ENCODE peak calls at places on chromosomes 4 and X, in nine cellular contexts. J, E, Z, V, S, X, N, L and B are unnamed samples.

GRCh38 chr4:148292596-148293175 is 149.5 kb downstream of the NR3C2 start:
- DNase-seq in X (no peak), V (no peak), S (no peak), Z (no peak), L (no peak), N (no peak), J (no peak), E (no peak), B (no peak)

GRCh38 chrX:96611619-96612362 is 72.9 kb upstream of the DIAPH2 start:
- DNase-seq in V (no peak), S (peak), Z (no peak), X (no peak), L (peak), J (no peak), N (peak), E (peak), B (peak)

GRCh38 chr4:112933790-112934189 is 115.7 kb upstream of the ANK2 start:
- DNase-seq in S (no peak), Z (no peak), N (no peak), L (no peak), J (no peak), X (no peak), E (no peak), V (no peak), B (no peak)

GRCh38 chrX:136953867-136954787 is 73.6 kb upstream of the RBMX start:
- DNase-seq in X (peak), S (peak), E (peak), J (peak), Z (peak), L (peak), N (peak), V (no peak), B (peak)

GRCh38 chr4:153647975-153648374 is 36.1 kb upstream of the TLR2 start:
- DNase-seq in X (no peak), J (no peak), Z (no peak), N (no peak), V (no peak), S (no peak), E (no peak), L (no peak), B (no peak)

GRCh38 chr4:6227412-6228157 is 27.2 kb upstream of the JAKMIP1 start:
- DNase-seq in J (no peak), S (no peak), Z (no peak), N (no peak), E (no peak), X (peak), L (no peak), V (no peak), B (no peak)

GRCh38 chrX:23901065-23901464 is 6.7 kb downstream of the APOO start:
- DNase-seq in E (peak), L (peak), S (no peak), N (peak), J (no peak), X (no peak), V (peak), Z (no peak), B (no peak)

GRCh38 chrX:10098235-10098819 is 58.4 kb upstream of the CLCN4 start:
- DNase-seq in Z (no peak), J (peak), S (no peak), V (no peak), N (no peak), X (no peak), E (no peak), L (no peak), B (no peak)

GRCh38 chr4:120902925-120903324 is 19.6 kb downstream of the PRDM5 start:
- DNase-seq in E (no peak), S (no peak), L (peak), J (no peak), X (no peak), Z (no peak), N (peak), V (no peak), B (no peak)

GRCh38 chr4:7031526-7032449 is 11.4 kb upstream of the TADA2B start:
- DNase-seq in S (no peak), Z (no peak), V (no peak), N (no peak), L (peak), J (no peak), X (no peak), E (no peak), B (no peak)

GRCh38 chrX:69290327-69290726 is 125.1 kb upstream of the PJA1 start:
- DNase-seq in N (no peak), L (no peak), Z (no peak), X (no peak), V (no peak), J (no peak), S (no peak), E (no peak), B (no peak)

GRCh38 chr4:92606227-92606626 is 302.5 kb downstream of the GRID2 start:
- DNase-seq in Z (no peak), L (no peak), S (no peak), V (no peak), X (no peak), J (no peak), N (no peak), E (no peak), B (no peak)

GRCh38 chr4:186283311-186283710 is 17.3 kb downstream of the F11 start:
- DNase-seq in N (no peak), E (no peak), S (no peak), V (no peak), X (no peak), Z (no peak), J (no peak), L (no peak), B (no peak)

GRCh38 chr4:23805381-23805780 is 84.5 kb downstream of the PPARGC1A start:
- DNase-seq in Z (no peak), S (no peak), V (no peak), N (peak), J (no peak), X (no peak), E (no peak), L (peak), B (no peak)

GRCh38 chrX:24169211-24169610 is 19.7 kb downstream of the ZFX start:
- DNase-seq in L (no peak), S (no peak), X (no peak), Z (no peak), V (no peak), E (no peak), N (no peak), J (no peak), B (no peak)

GRCh38 chr4:174855043-174855442 is 26.0 kb upstream of the GLRA3 start:
- DNase-seq in E (no peak), N (no peak), J (no peak), L (no peak), S (no peak), X (no peak), V (no peak), Z (no peak), B (no peak)

GRCh38 chrX:70549429-70549828 is 104.8 kb downstream of the DLG3 start:
- DNase-seq in L (no peak), J (peak), Z (no peak), N (no peak), S (no peak), V (no peak), E (no peak), X (no peak), B (no peak)

GRCh38 chr4:60485279-60485678 is 714.8 kb upstream of the ADGRL3 start:
- DNase-seq in Z (no peak), E (peak), V (no peak), N (no peak), S (no peak), X (no peak), L (no peak), J (no peak), B (no peak)

GRCh38 chr4:3872834-3873313 is 106.7 kb downstream of the ADRA2C start:
- DNase-seq in Z (no peak), V (no peak), N (no peak), L (no peak), S (no peak), J (no peak), X (no peak), E (no peak), B (no peak)

GRCh38 chr4:75514949-75515612 is 808 bp downstream of the THAP6 start:
- DNase-seq in E (no peak), Z (no peak), X (no peak), J (no peak), L (no peak), N (no peak), S (peak), V (no peak), B (no peak)

GRCh38 chrX:97672138-97672537 is 788.4 kb downstream of the RPA4 start:
- DNase-seq in V (no peak), Z (no peak), J (peak), L (no peak), S (no peak), X (no peak), E (no peak), N (no peak), B (no peak)

GRCh38 chrX:9340619-9341304 is 124.1 kb upstream of the TBL1X start:
- DNase-seq in Z (no peak), L (peak), N (peak), S (peak), J (peak), V (no peak), X (peak), E (peak), B (no peak)

GRCh38 chr4:119750771-119751170 is 122.2 kb upstream of the PDE5A start:
- DNase-seq in E (no peak), L (peak), J (no peak), V (no peak), Z (no peak), X (no peak), S (no peak), N (no peak), B (peak)

GRCh38 chrX:134236690-134237362 is at the start of gene CCDC160:
- DNase-seq in V (no peak), N (peak), Z (peak), S (peak), X (peak), J (peak), L (peak), E (peak), B (no peak)

GRCh38 chrX:134239016-134239415 is 2.0 kb downstream of the CCDC160 start:
- DNase-seq in L (no peak), V (no peak), E (no peak), S (no peak), Z (no peak), X (no peak), J (no peak), N (no peak), B (no peak)

GRCh38 chrX:134235236-134235635 is 1.7 kb upstream of the CCDC160 start:
- DNase-seq in L (no peak), S (no peak), V (no peak), E (no peak), Z (no peak), J (no peak), X (no peak), N (no peak), B (no peak)

GRCh38 chrX:134240209-134240608 is 3.2 kb downstream of the CCDC160 start:
- DNase-seq in X (no peak), J (no peak), S (peak), L (no peak), E (no peak), V (no peak), N (no peak), Z (no peak), B (no peak)

DNA sequence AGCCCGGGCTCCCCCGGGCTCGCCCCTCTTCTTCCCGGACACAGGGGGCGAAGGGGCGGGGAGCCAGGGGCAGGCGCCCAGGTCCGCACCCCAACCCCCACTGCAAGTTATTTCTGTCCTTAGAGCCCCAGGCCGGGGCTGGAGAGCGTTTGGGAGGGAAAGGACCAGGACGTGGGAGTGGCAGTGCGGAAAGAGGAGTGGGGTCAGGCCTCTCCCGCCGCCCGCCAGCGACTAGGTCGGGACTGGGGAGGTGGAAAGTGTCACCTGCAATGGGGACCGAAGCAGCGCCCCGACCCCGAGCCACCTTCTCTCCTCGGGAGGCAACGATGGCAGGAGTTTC is 351 bp downstream of the CCDC160 start:
- DNase-seq in L (no peak), V (no peak), J (no peak), X (no peak), N (no peak), S (peak), Z (no peak), E (no peak), B (no peak)
- H3K4me3 ChIP-seq in L (peak), V (peak), J (no peak), X (peak), N (peak), S (peak), Z (peak), E (peak), B (peak)

GRCh38 chr4:15809473-15809872 is 31.3 kb downstream of the CD38 start:
- DNase-seq in X (no peak), N (no peak), E (no peak), Z (no peak), J (no peak), L (no peak), V (no peak), S (no peak), B (no peak)
- H3K4me3 ChIP-seq in X (no peak), N (no peak), E (no peak), Z (no peak), J (no peak), L (no peak), V (no peak), S (no peak), B (no peak)

GRCh38 chr4:87029356-87029755 is 94.5 kb downstream of the AFF1 start:
- DNase-seq in S (no peak), Z (no peak), V (no peak), E (no peak), J (no peak), N (no peak), L (no peak), X (no peak), B (no peak)

GRCh38 chr4:87025614-87026041 is 90.8 kb downstream of the AFF1 start:
- DNase-seq in N (no peak), S (no peak), X (no peak), E (no peak), L (no peak), J (peak), V (no peak), Z (no peak), B (no peak)

GRCh38 chr4:87026795-87027495 is 92.1 kb downstream of the AFF1 start:
- DNase-seq in E (no peak), X (no peak), Z (no peak), N (no peak), L (no peak), J (no peak), V (no peak), S (no peak), B (no peak)

GRCh38 chr4:87024181-87024580 is 89.4 kb downstream of the AFF1 start:
- DNase-seq in V (no peak), J (no peak), Z (no peak), X (no peak), N (peak), E (no peak), L (no peak), S (no peak), B (no peak)

GRCh38 chr4:87025023-87025613 is 90.3 kb downstream of the AFF1 start:
- DNase-seq in X (no peak), Z (no peak), S (no peak), L (no peak), E (no peak), J (no peak), N (no peak), V (no peak), B (no peak)
- H3K4me3 ChIP-seq in X (no peak), Z (no peak), S (no peak), L (no peak), E (no peak), J (no peak), N (no peak), V (no peak), B (no peak)

GRCh38 chr4:53589511-53589910 is 1.8 kb downstream of the LNX1 start:
- DNase-seq in L (no peak), N (peak), Z (no peak), J (no peak), E (no peak), S (no peak), V (no peak), X (no peak), B (no peak)

GRCh38 chr4:53593765-53594164 is 2.5 kb upstream of the LNX1 start:
- DNase-seq in Z (no peak), J (no peak), X (no peak), L (no peak), S (no peak), E (no peak), N (no peak), V (no peak), B (no peak)

GRCh38 chr4:53592128-53592527 is 842 bp upstream of the LNX1 start:
- DNase-seq in X (no peak), V (no peak), L (peak), S (no peak), J (no peak), Z (no peak), N (peak), E (peak), B (no peak)

GRCh38 chr4:53592686-53593641 is 1.7 kb upstream of the LNX1 start:
- DNase-seq in L (peak), V (no peak), Z (peak), E (peak), X (peak), S (peak), J (peak), N (peak), B (no peak)

GRCh38 chr4:53591372-53591892 is at the start of gene LNX1:
- DNase-seq in E (no peak), L (no peak), S (peak), Z (peak), J (peak), N (no peak), V (no peak), X (peak), B (no peak)
- H3K4me3 ChIP-seq in E (no peak), L (no peak), S (peak), Z (peak), J (no peak), N (no peak), V (no peak), X (peak), B (no peak)

GRCh38 chrX:19666950-19667349 is 151.6 kb upstream of the MAP3K15 start:
- DNase-seq in N (no peak), L (no peak), Z (no peak), X (no peak), E (no peak), J (no peak), V (no peak), S (no peak), B (no peak)

GRCh38 chrX:19672211-19672814 is 157.0 kb upstream of the MAP3K15 start:
- DNase-seq in E (no peak), X (no peak), N (no peak), Z (no peak), S (no peak), L (peak), V (no peak), J (no peak), B (no peak)

GRCh38 chrX:19670854-19671620 is 155.7 kb upstream of the MAP3K15 start:
- DNase-seq in N (peak), V (peak), Z (peak), X (peak), E (peak), L (peak), J (peak), S (peak), B (no peak)

GRCh38 chrX:19673334-19674040 is 158.2 kb upstream of the MAP3K15 start:
- DNase-seq in N (peak), L (peak), V (peak), Z (peak), S (no peak), J (peak), X (no peak), E (peak), B (peak)

GRCh38 chrX:19670321-19670750 is 155.0 kb upstream of the MAP3K15 start:
- DNase-seq in X (no peak), N (peak), Z (no peak), E (peak), L (no peak), V (peak), J (no peak), S (no peak), B (no peak)
- H3K4me3 ChIP-seq in X (no peak), N (no peak), Z (peak), E (peak), L (peak), V (peak), J (no peak), S (no peak), B (peak)